ENCODE peak calls at places on chromosome 18, in four cellular contexts. One of them, this sample, is unnamed.

GRCh38 chr18:46407471-46408166 is 249.4 kb downstream of the LOXHD1 start:
- DNase-seq in hepatocyte: peak; percentile 60
- DNase-seq in T-helper 2 cell: no peak
- DNase-seq in fibroblast of lung: no peak
- DNase-seq in this sample: no peak

GRCh38 chr18:38545071-38545470 is 979.5 kb upstream of the CELF4 start:
- DNase-seq in hepatocyte: peak; percentile 52
- DNase-seq in T-helper 2 cell: no peak
- DNase-seq in fibroblast of lung: peak; percentile 1
- DNase-seq in this sample: no peak

GRCh38 chr18:48667276-48668254 is 128.7 kb downstream of the CTIF start:
- DNase-seq in hepatocyte: peak; percentile 39
- DNase-seq in T-helper 2 cell: no peak
- DNase-seq in fibroblast of lung: no peak
- DNase-seq in this sample: no peak

GRCh38 chr18:78975282-78975681 is 4.3 kb upstream of the SALL3 start:
- DNase-seq in hepatocyte: no peak
- DNase-seq in T-helper 2 cell: no peak
- DNase-seq in fibroblast of lung: no peak
- DNase-seq in this sample: no peak

GRCh38 chr18:78766651-78767533 is 212.7 kb upstream of the SALL3 start:
- DNase-seq in hepatocyte: no peak
- DNase-seq in T-helper 2 cell: no peak
- DNase-seq in fibroblast of lung: no peak
- DNase-seq in this sample: no peak

GRCh38 chr18:74562080-74562725 is 27.9 kb downstream of the CNDP1 start:
- DNase-seq in hepatocyte: no peak
- DNase-seq in T-helper 2 cell: no peak
- DNase-seq in fibroblast of lung: no peak
- DNase-seq in this sample: no peak

GRCh38 chr18:47143899-47144485 is 6.3 kb downstream of the HDHD2 start:
- DNase-seq in hepatocyte: no peak
- DNase-seq in T-helper 2 cell: no peak
- DNase-seq in fibroblast of lung: no peak
- DNase-seq in this sample: no peak

GRCh38 chr18:35939166-35939565 is 33.3 kb upstream of the RMP24 start:
- DNase-seq in hepatocyte: no peak
- DNase-seq in T-helper 2 cell: no peak
- DNase-seq in fibroblast of lung: no peak
- DNase-seq in this sample: no peak

GRCh38 chr18:35436076-35436649 is 59.0 kb upstream of the ZNF396 start:
- DNase-seq in hepatocyte: no peak
- DNase-seq in T-helper 2 cell: no peak
- DNase-seq in fibroblast of lung: peak; percentile 32
- DNase-seq in this sample: no peak

GRCh38 chr18:28457784-28458183 is 280.9 kb upstream of the CDH2 start:
- DNase-seq in hepatocyte: peak; percentile 34
- DNase-seq in T-helper 2 cell: no peak
- DNase-seq in fibroblast of lung: no peak
- DNase-seq in this sample: no peak

This sample was measured in sciatic nerve.